ENCODE peak calls at places on chromosomes 12 and 14, in nine cellular contexts. One of them, this sample, is unnamed.
A peak's percentile ranks its signal among the peaks of the same experiment; 100 is the strongest.

GRCh38 chr14:75711134-75711795 is 50.2 kb downstream of the TTLL5 start:
- DNase-seq in sigmoid colon: no peak
- DNase-seq in Panc1: peak; percentile 15
- DNase-seq in left lung: no peak
- DNase-seq in CD8-positive, alpha-beta T cell: no peak
- DNase-seq in psoas muscle: no peak
- DNase-seq in CD8-positive, alpha-beta memory T cell: no peak
- DNase-seq in suprapubic skin: no peak
- DNase-seq in heart left ventricle: no peak
- DNase-seq in this sample: no peak

GRCh38 chr12:6332459-6332858 is 9.4 kb downstream of the TNFRSF1A start:
- DNase-seq in sigmoid colon: no peak
- DNase-seq in Panc1: no peak
- DNase-seq in left lung: no peak
- DNase-seq in CD8-positive, alpha-beta T cell: peak; percentile 20
- DNase-seq in psoas muscle: no peak
- DNase-seq in CD8-positive, alpha-beta memory T cell: no peak
- DNase-seq in suprapubic skin: no peak
- DNase-seq in heart left ventricle: no peak
- DNase-seq in this sample: no peak

GRCh38 chr12:116687888-116688287 is 50.0 kb downstream of the SPRING1 start:
- DNase-seq in sigmoid colon: no peak
- DNase-seq in Panc1: no peak
- DNase-seq in left lung: no peak
- DNase-seq in CD8-positive, alpha-beta T cell: peak; percentile 32
- DNase-seq in psoas muscle: peak; percentile 46
- DNase-seq in CD8-positive, alpha-beta memory T cell: no peak
- DNase-seq in suprapubic skin: no peak
- DNase-seq in heart left ventricle: peak; percentile 76
- DNase-seq in this sample: no peak

GRCh38 chr14:102891556-102891955 is 30.9 kb upstream of the AMN start:
- DNase-seq in sigmoid colon: no peak
- DNase-seq in Panc1: no peak
- DNase-seq in left lung: no peak
- DNase-seq in CD8-positive, alpha-beta T cell: no peak
- DNase-seq in psoas muscle: no peak
- DNase-seq in CD8-positive, alpha-beta memory T cell: no peak
- DNase-seq in suprapubic skin: no peak
- DNase-seq in heart left ventricle: no peak
- DNase-seq in this sample: no peak

GRCh38 chr12:89710873-89711179 is 2.2 kb upstream of the ATP2B1 start:
- DNase-seq in sigmoid colon: no peak
- DNase-seq in Panc1: no peak
- DNase-seq in left lung: no peak
- DNase-seq in CD8-positive, alpha-beta T cell: no peak
- DNase-seq in psoas muscle: no peak
- DNase-seq in CD8-positive, alpha-beta memory T cell: no peak
- DNase-seq in suprapubic skin: no peak
- DNase-seq in heart left ventricle: no peak
- DNase-seq in this sample: no peak

GRCh38 chr12:18383203-18383602 is 121.9 kb downstream of the PIK3C2G start:
- DNase-seq in sigmoid colon: no peak
- DNase-seq in Panc1: peak; percentile 50
- DNase-seq in left lung: no peak
- DNase-seq in CD8-positive, alpha-beta T cell: no peak
- DNase-seq in psoas muscle: no peak
- DNase-seq in CD8-positive, alpha-beta memory T cell: no peak
- DNase-seq in suprapubic skin: no peak
- DNase-seq in heart left ventricle: no peak
- DNase-seq in this sample: no peak

GRCh38 chr14:103657466-103657865 is 28.5 kb downstream of the KLC1 start:
- DNase-seq in sigmoid colon: peak; percentile 78
- DNase-seq in Panc1: no peak
- DNase-seq in left lung: no peak
- DNase-seq in CD8-positive, alpha-beta T cell: no peak
- DNase-seq in psoas muscle: peak; percentile 36
- DNase-seq in CD8-positive, alpha-beta memory T cell: no peak
- DNase-seq in suprapubic skin: no peak
- DNase-seq in heart left ventricle: no peak
- DNase-seq in this sample: no peak

GRCh38 chr12:38921025-38921677 is 15.8 kb upstream of the CPNE8 start:
- DNase-seq in sigmoid colon: no peak
- DNase-seq in Panc1: peak; percentile 54
- DNase-seq in left lung: no peak
- DNase-seq in CD8-positive, alpha-beta T cell: no peak
- DNase-seq in psoas muscle: no peak
- DNase-seq in CD8-positive, alpha-beta memory T cell: no peak
- DNase-seq in suprapubic skin: no peak
- DNase-seq in heart left ventricle: no peak
- DNase-seq in this sample: no peak

GRCh38 chr14:64005822-64006221 is 153.0 kb downstream of the SYNE2 start:
- DNase-seq in sigmoid colon: no peak
- DNase-seq in Panc1: no peak
- DNase-seq in left lung: no peak
- DNase-seq in CD8-positive, alpha-beta T cell: no peak
- DNase-seq in psoas muscle: no peak
- DNase-seq in CD8-positive, alpha-beta memory T cell: no peak
- DNase-seq in suprapubic skin: no peak
- DNase-seq in heart left ventricle: no peak
- DNase-seq in this sample: no peak

GRCh38 chr12:92299344-92299743 is 153.7 kb upstream of the BTG1 start:
- DNase-seq in sigmoid colon: no peak
- DNase-seq in Panc1: no peak
- DNase-seq in left lung: no peak
- DNase-seq in CD8-positive, alpha-beta T cell: no peak
- DNase-seq in psoas muscle: no peak
- DNase-seq in CD8-positive, alpha-beta memory T cell: no peak
- DNase-seq in suprapubic skin: no peak
- DNase-seq in heart left ventricle: no peak
- DNase-seq in this sample: no peak

GRCh38 chr14:92783813-92784431 is 10.2 kb upstream of the GOLGA5 start:
- DNase-seq in sigmoid colon: no peak
- DNase-seq in Panc1: peak; percentile 60
- DNase-seq in left lung: no peak
- DNase-seq in CD8-positive, alpha-beta T cell: no peak
- DNase-seq in psoas muscle: no peak
- DNase-seq in CD8-positive, alpha-beta memory T cell: no peak
- DNase-seq in suprapubic skin: no peak
- DNase-seq in heart left ventricle: no peak
- DNase-seq in this sample: no peak

GRCh38 chr14:90785474-90785873 is 30.8 kb downstream of the TTC7B start:
- DNase-seq in sigmoid colon: peak; percentile 77
- DNase-seq in Panc1: no peak
- DNase-seq in left lung: no peak
- DNase-seq in CD8-positive, alpha-beta T cell: no peak
- DNase-seq in psoas muscle: peak; percentile 63
- DNase-seq in CD8-positive, alpha-beta memory T cell: no peak
- DNase-seq in suprapubic skin: peak; percentile 72
- DNase-seq in heart left ventricle: no peak
- DNase-seq in this sample: no peak

GRCh38 chr12:67633024-67633423 is 15.5 kb upstream of the DYRK2 start:
- DNase-seq in sigmoid colon: no peak
- DNase-seq in Panc1: no peak
- DNase-seq in left lung: no peak
- DNase-seq in CD8-positive, alpha-beta T cell: no peak
- DNase-seq in psoas muscle: no peak
- DNase-seq in CD8-positive, alpha-beta memory T cell: no peak
- DNase-seq in suprapubic skin: no peak
- DNase-seq in heart left ventricle: no peak
- DNase-seq in this sample: no peak

GRCh38 chr12:67633708-67634107 is 14.8 kb upstream of the DYRK2 start:
- DNase-seq in sigmoid colon: no peak
- DNase-seq in Panc1: no peak
- DNase-seq in left lung: no peak
- DNase-seq in CD8-positive, alpha-beta T cell: no peak
- DNase-seq in psoas muscle: no peak
- DNase-seq in CD8-positive, alpha-beta memory T cell: no peak
- DNase-seq in suprapubic skin: no peak
- DNase-seq in heart left ventricle: peak; percentile 58
- DNase-seq in this sample: no peak

GRCh38 chr12:67632005-67632404 is 16.5 kb upstream of the DYRK2 start:
- DNase-seq in sigmoid colon: no peak
- DNase-seq in Panc1: no peak
- DNase-seq in left lung: no peak
- DNase-seq in CD8-positive, alpha-beta T cell: no peak
- DNase-seq in psoas muscle: no peak
- DNase-seq in CD8-positive, alpha-beta memory T cell: no peak
- DNase-seq in suprapubic skin: no peak
- DNase-seq in heart left ventricle: no peak
- DNase-seq in this sample: no peak

GRCh38 chr12:67634167-67634793 is 14.3 kb upstream of the DYRK2 start:
- DNase-seq in sigmoid colon: no peak
- DNase-seq in Panc1: no peak
- DNase-seq in left lung: no peak
- DNase-seq in CD8-positive, alpha-beta T cell: no peak
- DNase-seq in psoas muscle: no peak
- DNase-seq in CD8-positive, alpha-beta memory T cell: no peak
- DNase-seq in suprapubic skin: no peak
- DNase-seq in heart left ventricle: no peak
- DNase-seq in this sample: no peak

DNA sequence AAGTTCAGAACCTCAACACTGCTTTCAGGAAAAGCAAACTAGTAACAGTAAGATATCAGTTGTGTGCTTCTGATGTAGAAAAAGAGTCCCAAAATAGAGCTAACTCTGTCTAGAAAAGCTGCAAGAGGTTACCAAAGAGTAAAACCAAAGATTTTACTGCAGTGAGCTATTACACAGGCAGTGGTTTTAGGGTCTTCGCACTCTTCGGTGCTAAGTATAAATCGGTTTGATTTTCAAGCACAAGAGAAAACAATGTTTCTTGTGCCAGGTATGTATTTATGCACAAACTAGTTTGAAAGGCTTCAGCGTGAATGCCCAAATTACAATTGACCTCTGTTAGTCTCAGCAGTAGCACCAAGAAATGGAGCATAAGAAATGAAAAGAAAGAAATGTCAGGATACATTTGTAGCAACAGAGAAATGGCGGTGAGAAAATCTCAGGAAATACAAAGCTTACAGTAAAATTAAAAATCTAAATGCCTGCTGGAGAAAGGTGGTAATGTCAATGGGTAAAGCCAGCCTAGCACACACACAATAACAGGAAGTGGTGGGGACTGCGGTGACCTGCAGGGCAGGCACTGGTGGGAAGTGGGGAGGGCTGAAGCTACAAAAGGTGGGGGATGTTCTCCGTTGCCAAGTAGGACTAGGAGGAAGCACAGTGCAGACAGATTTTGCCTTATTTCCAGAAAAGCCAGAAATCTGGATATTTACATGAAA is 18.0 kb upstream of the DYRK2 start:
- DNase-seq in sigmoid colon: no peak
- DNase-seq in Panc1: no peak
- DNase-seq in left lung: no peak
- DNase-seq in CD8-positive, alpha-beta T cell: peak; percentile 95
- DNase-seq in psoas muscle: no peak
- DNase-seq in CD8-positive, alpha-beta memory T cell: peak; percentile 95
- DNase-seq in suprapubic skin: no peak
- DNase-seq in heart left ventricle: peak; percentile 66
- DNase-seq in this sample: peak; percentile 86
- H3K27ac ChIP-seq in sigmoid colon: no peak overlapping the region
- H3K27ac ChIP-seq in Panc1: no peak overlapping the region
- H3K27ac ChIP-seq in left lung: no peak overlapping the region
- H3K27ac ChIP-seq in CD8-positive, alpha-beta T cell: peak overlapping the region; percentile 70
- H3K27ac ChIP-seq in psoas muscle: no peak overlapping the region
- H3K27ac ChIP-seq in CD8-positive, alpha-beta memory T cell: peak overlapping the region; percentile 29
- H3K27ac ChIP-seq in suprapubic skin: no peak overlapping the region
- H3K27ac ChIP-seq in heart left ventricle: no peak overlapping the region
- H3K27ac ChIP-seq in this sample: peak overlapping the region; percentile 68

DNA sequence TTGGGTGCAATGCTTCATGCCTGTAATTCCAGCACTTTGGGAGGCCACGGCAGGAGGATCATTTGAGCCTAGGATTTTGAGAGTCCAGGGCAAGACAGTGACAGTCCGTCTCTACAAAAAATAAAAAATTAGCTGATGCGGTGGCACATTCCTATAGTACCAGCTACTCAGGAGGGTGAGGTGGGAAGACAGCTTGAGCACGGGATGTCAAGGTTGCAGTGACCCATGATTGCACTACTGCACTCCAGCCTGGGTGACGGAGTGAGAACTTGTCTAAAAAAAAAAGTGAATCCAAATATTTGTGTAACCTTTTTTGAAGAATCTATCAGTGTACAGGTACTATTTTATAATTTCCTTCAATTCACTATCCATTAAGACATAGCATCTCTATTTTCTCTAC is 112.5 kb downstream of the DENND5B start:
- DNase-seq in sigmoid colon: no peak
- DNase-seq in Panc1: no peak
- DNase-seq in left lung: no peak
- DNase-seq in CD8-positive, alpha-beta T cell: no peak
- DNase-seq in psoas muscle: no peak
- DNase-seq in CD8-positive, alpha-beta memory T cell: no peak
- DNase-seq in suprapubic skin: no peak
- DNase-seq in heart left ventricle: no peak
- DNase-seq in this sample: no peak
- H3K27ac ChIP-seq in sigmoid colon: no peak overlapping the region
- H3K27ac ChIP-seq in Panc1: no peak overlapping the region
- H3K27ac ChIP-seq in left lung: no peak overlapping the region
- H3K27ac ChIP-seq in CD8-positive, alpha-beta T cell: no peak overlapping the region
- H3K27ac ChIP-seq in psoas muscle: no peak overlapping the region
- H3K27ac ChIP-seq in CD8-positive, alpha-beta memory T cell: no peak overlapping the region
- H3K27ac ChIP-seq in suprapubic skin: no peak overlapping the region
- H3K27ac ChIP-seq in heart left ventricle: no peak overlapping the region
- H3K27ac ChIP-seq in this sample: no peak overlapping the region

DNA sequence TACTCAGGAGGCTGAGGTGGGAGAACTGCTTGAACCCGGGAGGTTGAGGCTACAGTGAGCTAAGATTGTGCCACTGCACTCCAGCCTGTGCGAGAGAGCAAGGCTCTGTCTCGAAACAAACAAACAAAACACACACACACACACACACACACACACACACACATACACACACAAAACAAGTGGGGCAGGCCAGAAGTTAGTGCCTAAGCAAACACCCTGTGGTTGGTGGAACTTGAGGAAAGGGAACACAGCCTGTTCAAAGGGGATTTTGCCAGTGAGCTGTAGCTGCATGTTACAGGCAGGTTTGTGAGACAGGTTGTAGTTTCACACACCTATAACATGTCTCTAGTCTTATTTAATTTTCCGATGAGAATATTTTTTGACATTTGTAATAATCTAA is 175.3 kb upstream of the CLEC14A start:
- DNase-seq in sigmoid colon: no peak
- DNase-seq in Panc1: no peak
- DNase-seq in left lung: no peak
- DNase-seq in CD8-positive, alpha-beta T cell: no peak
- DNase-seq in psoas muscle: no peak
- DNase-seq in CD8-positive, alpha-beta memory T cell: no peak
- DNase-seq in suprapubic skin: no peak
- DNase-seq in heart left ventricle: no peak
- DNase-seq in this sample: no peak
- H3K27ac ChIP-seq in sigmoid colon: no peak overlapping the region
- H3K27ac ChIP-seq in Panc1: no peak overlapping the region
- H3K27ac ChIP-seq in left lung: no peak overlapping the region
- H3K27ac ChIP-seq in CD8-positive, alpha-beta T cell: no peak overlapping the region
- H3K27ac ChIP-seq in psoas muscle: no peak overlapping the region
- H3K27ac ChIP-seq in CD8-positive, alpha-beta memory T cell: no peak overlapping the region
- H3K27ac ChIP-seq in suprapubic skin: no peak overlapping the region
- H3K27ac ChIP-seq in heart left ventricle: no peak overlapping the region
- H3K27ac ChIP-seq in this sample: no peak overlapping the region

DNA sequence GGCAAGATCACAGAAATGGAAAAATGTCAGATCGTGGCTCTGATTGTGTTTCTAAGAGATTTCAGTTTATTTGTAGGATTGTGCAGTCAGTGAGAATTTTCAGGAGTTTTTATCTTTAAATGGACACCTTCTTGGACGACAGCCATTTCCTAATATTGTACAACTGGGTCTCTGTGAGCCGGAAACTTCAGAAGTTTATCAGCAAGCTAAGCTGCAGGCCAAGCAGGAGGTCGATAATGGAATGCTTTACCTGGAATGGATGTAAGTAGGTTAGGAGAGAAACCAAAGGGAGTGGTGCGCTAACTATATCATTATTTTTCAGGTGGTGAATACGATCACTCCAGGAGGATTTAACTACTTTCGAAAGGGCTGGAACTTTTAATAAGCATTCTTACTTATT is 26.4 kb downstream of the APAF1 start:
- DNase-seq in sigmoid colon: no peak
- DNase-seq in Panc1: no peak
- DNase-seq in left lung: no peak
- DNase-seq in CD8-positive, alpha-beta T cell: no peak
- DNase-seq in psoas muscle: no peak
- DNase-seq in CD8-positive, alpha-beta memory T cell: no peak
- DNase-seq in suprapubic skin: no peak
- DNase-seq in heart left ventricle: no peak
- DNase-seq in this sample: no peak
- H3K27ac ChIP-seq in sigmoid colon: no peak overlapping the region
- H3K27ac ChIP-seq in Panc1: no peak overlapping the region
- H3K27ac ChIP-seq in left lung: no peak overlapping the region
- H3K27ac ChIP-seq in CD8-positive, alpha-beta T cell: no peak overlapping the region
- H3K27ac ChIP-seq in psoas muscle: no peak overlapping the region
- H3K27ac ChIP-seq in CD8-positive, alpha-beta memory T cell: no peak overlapping the region
- H3K27ac ChIP-seq in suprapubic skin: no peak overlapping the region
- H3K27ac ChIP-seq in heart left ventricle: no peak overlapping the region
- H3K27ac ChIP-seq in this sample: no peak overlapping the region